ENCODE peak calls at places on chromosomes 2 and 18, in ten cellular contexts. I, G, K, Q, W, J, R, F, T and V are unnamed samples.
A peak's percentile ranks its signal among the peaks of the same experiment; 100 is the strongest.

GRCh38 chr2:29269095-29270090 is 154.2 kb downstream of the CLIP4 start:
- DNase-seq in T (no peak), K (no peak), R (no peak), Q (no peak), J (peak; percentile 41), W (no peak), G (no peak), I (no peak), F (no peak), V (no peak)

GRCh38 chr2:47043142-47043890 is 111.8 kb downstream of the STPG4 start:
- DNase-seq in F (peak; percentile 95), J (peak; percentile 69), W (no peak), G (peak; percentile 94), K (peak; percentile 84), I (no peak), R (peak; percentile 78), T (no peak), Q (no peak), V (peak; percentile 79)

GRCh38 chr2:19871836-19872235 is 29.9 kb downstream of the TTC32 start:
- DNase-seq in R (no peak), F (no peak), I (no peak), Q (no peak), K (no peak), T (no peak), J (no peak), W (no peak), G (no peak), V (no peak)

GRCh38 chr2:200026312-200026711 is 70.9 kb downstream of the MAIP1 start:
- DNase-seq in F (no peak), W (no peak), Q (no peak), J (no peak), K (no peak), G (peak; percentile 33), R (peak; percentile 22), T (no peak), I (no peak), V (no peak)

GRCh38 chr2:70941186-70941585 is 5.5 kb downstream of the ATP6V1B1 start:
- DNase-seq in J (no peak), T (no peak), I (no peak), W (no peak), F (no peak), K (no peak), G (no peak), R (no peak), Q (no peak), V (no peak)

GRCh38 chr2:24657818-24658217 is 135.4 kb downstream of the PTRHD1 start:
- DNase-seq in K (no peak), Q (no peak), T (no peak), I (no peak), G (no peak), W (no peak), F (peak; percentile 16), J (no peak), R (no peak), V (no peak)

GRCh38 chr2:67846341-67847070 is 216.3 kb downstream of the C1D start:
- DNase-seq in F (peak; percentile 98), G (peak; percentile 98), Q (peak; percentile 58), W (no peak), I (peak; percentile 70), R (peak; percentile 81), K (peak; percentile 88), T (peak; percentile 84), J (peak; percentile 61), V (peak; percentile 90)

GRCh38 chr2:60806988-60807681 is 51.1 kb downstream of the PAPOLG start:
- DNase-seq in G (peak; percentile 61), T (peak; percentile 34), R (no peak), K (no peak), I (peak; percentile 85), F (peak; percentile 77), J (no peak), W (no peak), Q (peak; percentile 71), V (no peak)

GRCh38 chr2:110771549-110772382 is 39.4 kb downstream of the ACOXL start:
- DNase-seq in K (no peak), W (no peak), J (no peak), F (no peak), Q (no peak), T (no peak), R (no peak), G (no peak), I (no peak), V (no peak)

GRCh38 chr2:162029287-162029901 is 44.6 kb downstream of the DPP4 start:
- DNase-seq in G (peak; percentile 83), K (peak; percentile 70), F (peak; percentile 37), R (peak; percentile 30), J (no peak), T (no peak), W (no peak), Q (no peak), I (no peak), V (peak; percentile 80)

GRCh38 chr2:189698020-189698887 is 23.8 kb downstream of the ANKAR start:
- DNase-seq in R (peak; percentile 54), F (peak; percentile 48), J (no peak), Q (peak; percentile 28), G (peak; percentile 63), K (no peak), W (no peak), I (peak; percentile 32), T (peak; percentile 56), V (peak; percentile 75)

GRCh38 chr2:188628989-188629889 is 337.6 kb downstream of the GULP1 start:
- DNase-seq in F (peak; percentile 67), T (peak; percentile 55), K (no peak), J (no peak), G (peak; percentile 52), Q (no peak), W (no peak), R (no peak), I (no peak), V (no peak)

GRCh38 chr2:234189786-234190185 is 139.3 kb downstream of the SPP2 start:
- DNase-seq in Q (no peak), I (no peak), J (no peak), G (no peak), F (no peak), T (no peak), W (no peak), K (no peak), R (no peak), V (no peak)

GRCh38 chr2:234189230-234189629 is 138.7 kb downstream of the SPP2 start:
- DNase-seq in Q (no peak), G (no peak), K (no peak), F (no peak), R (no peak), T (peak; percentile 53), J (no peak), I (no peak), W (no peak), V (no peak)

GRCh38 chr2:234195516-234195915 is 145.0 kb downstream of the SPP2 start:
- DNase-seq in Q (no peak), G (no peak), R (no peak), W (no peak), K (no peak), J (no peak), I (no peak), T (no peak), F (no peak), V (no peak)

GRCh38 chr2:234191819-234192407 is 141.4 kb downstream of the SPP2 start:
- DNase-seq in K (no peak), I (no peak), J (no peak), R (no peak), W (no peak), T (peak; percentile 10), F (peak; percentile 6), Q (no peak), G (peak; percentile 6), V (no peak)

GRCh38 chr2:234193977-234194563 is 143.6 kb downstream of the SPP2 start:
- DNase-seq in Q (no peak), G (no peak), F (no peak), T (no peak), J (no peak), R (no peak), I (no peak), K (no peak), W (no peak), V (no peak)
- TF ChIP-seq CTCF in Q (no peak), G (no peak), F (no peak), T (no peak), J (no peak), R (no peak), I (no peak), K (no peak), W (no peak), V (no peak)

GRCh38 chr2:107645586-107645985 is 181.1 kb upstream of the RGPD4 start:
- DNase-seq in R (no peak), W (no peak), K (no peak), Q (no peak), F (no peak), J (no peak), T (no peak), G (no peak), I (no peak), V (no peak)

GRCh38 chr2:107648781-107649413 is 177.8 kb upstream of the RGPD4 start:
- DNase-seq in T (peak; percentile 4), I (no peak), R (no peak), W (no peak), F (no peak), G (no peak), K (no peak), J (no peak), Q (no peak), V (no peak)
- TF ChIP-seq CTCF in T (peak; percentile 13), I (peak; percentile 29), R (no peak), W (no peak), F (no peak), G (no peak), K (no peak), J (no peak), Q (no peak), V (no peak)

DNA sequence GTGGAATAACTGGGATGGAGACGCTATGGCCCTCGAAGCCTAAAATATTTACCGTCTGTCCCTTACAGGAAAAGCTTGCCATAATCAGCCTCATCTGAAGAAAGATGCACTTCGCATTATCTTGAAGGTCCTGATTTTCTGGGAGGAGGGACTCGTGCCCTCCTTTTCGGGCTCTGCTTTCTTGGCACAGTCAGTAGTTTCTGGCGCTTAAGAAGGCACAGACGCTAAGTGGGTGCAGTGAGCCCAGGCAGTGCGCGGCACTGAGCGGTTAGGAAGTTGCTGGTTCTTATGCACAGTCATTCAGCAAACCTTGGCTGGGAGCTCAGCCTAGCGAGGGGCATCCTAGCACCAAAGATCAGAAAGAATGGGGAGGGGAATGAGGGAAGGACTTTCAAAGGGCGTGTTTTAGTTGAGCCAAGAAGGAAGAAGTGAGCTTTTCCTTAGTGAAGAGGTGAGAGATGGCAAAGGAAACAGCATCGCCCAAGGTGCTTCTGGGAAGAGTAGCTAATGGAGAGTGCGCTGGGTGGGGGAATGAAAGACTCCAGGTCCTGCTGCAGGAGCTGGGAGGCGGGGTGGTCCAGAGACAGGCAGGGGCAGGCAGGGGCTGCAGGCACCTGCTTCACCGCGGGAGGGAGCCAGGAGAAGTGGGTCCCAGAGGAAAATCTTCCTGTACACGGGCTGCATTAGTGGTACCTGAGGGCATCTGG is 64.1 kb downstream of the ZCCHC2 start:
- DNase-seq in K (no peak), R (no peak), F (no peak), G (no peak), W (no peak), J (no peak), Q (no peak), I (no peak), T (no peak), V (peak; percentile 45)
- TF ChIP-seq CTCF in K (no peak), R (no peak), F (no peak), G (no peak), W (no peak), J (no peak), Q (no peak), I (no peak), T (no peak), V (no peak)

DNA sequence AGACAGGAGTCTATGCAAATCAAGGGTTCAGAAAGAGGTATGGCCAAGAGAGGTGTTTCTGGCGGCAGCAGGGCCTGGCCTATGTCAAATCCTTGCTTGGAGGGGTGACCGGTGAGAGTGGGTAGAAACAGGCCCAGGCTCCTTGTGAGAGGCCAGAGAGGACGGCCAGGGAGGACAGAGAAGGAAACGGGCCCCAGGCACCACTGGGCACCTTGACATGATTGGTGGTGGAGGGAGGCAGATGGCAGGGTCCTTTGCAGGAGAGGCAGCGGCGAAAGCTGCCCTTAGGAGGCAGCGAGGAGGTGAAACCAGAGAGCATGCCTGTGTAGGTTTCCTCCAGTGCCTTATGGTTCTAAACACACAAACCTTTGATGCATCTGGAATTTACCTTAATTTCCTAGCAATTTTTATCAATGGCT is 6.2 kb downstream of the RAMP1 start:
- DNase-seq in K (no peak), G (no peak), I (no peak), R (no peak), W (no peak), J (no peak), Q (no peak), F (no peak), T (peak; percentile 1), V (no peak)
- TF ChIP-seq CTCF in K (no peak), G (peak; percentile 14), I (no peak), R (no peak), W (no peak), J (no peak), Q (no peak), F (peak; percentile 4), T (no peak), V (no peak)